ENCODE peak calls at places on chromosomes 3 and 15, in five cellular contexts. G is stimulated activated CD4-positive, alpha-beta T cell treated with anti-CD3 and anti-CD28 coated beads, Interleukin-12 subunit alpha, Interleukin-12 subunit beta, amount 100 ng/mL, for 24 hours; F is osteoblast; R is lower leg skin; C is CD8-positive, alpha-beta memory T cell. M is an unnamed sample.

GRCh38 chr3:175234075-175234474 is 374.9 kb downstream of the NAALADL2 start:
- DNase-seq in G (no peak), F (no peak), R (no peak), C (no peak), M (no peak)

GRCh38 chr3:196339493-196340254 is 1.5 kb upstream of the TM4SF19 start:
- DNase-seq in G (no peak), F (no peak), R (no peak), C (no peak), M (no peak)

GRCh38 chr3:167861649-167862048 is 126.1 kb downstream of the SERPINI1 start:
- DNase-seq in G (no peak), F (peak; percentile 14), R (no peak), C (no peak), M (no peak)

GRCh38 chr15:100781061-100781960 is 98.3 kb upstream of the ALDH1A3 start:
- DNase-seq in G (no peak), F (peak; percentile 76), R (peak; percentile 60), C (no peak), M (no peak)

GRCh38 chr3:186048119-186048518 is 60.8 kb downstream of the ETV5 start:
- DNase-seq in G (no peak), F (peak; percentile 50), R (no peak), C (no peak), M (no peak)

GRCh38 chr3:153577059-153577736 is 415.2 kb downstream of the RAP2B start:
- DNase-seq in G (no peak), F (no peak), R (no peak), C (no peak), M (no peak)

GRCh38 chr15:73632670-73633058 is 525 bp downstream of the NPTN start:
- DNase-seq in G (no peak), F (no peak), R (peak; percentile 92), C (peak; percentile 3), M (no peak)

GRCh38 chr15:101104186-101104585 is 147.7 kb downstream of the CHSY1 start:
- DNase-seq in G (no peak), F (peak; percentile 80), R (no peak), C (no peak), M (no peak)

GRCh38 chr3:23797490-23797889 is 8.3 kb upstream of the UBE2E1 start:
- DNase-seq in G (no peak), F (no peak), R (no peak), C (no peak), M (no peak)

GRCh38 chr3:102083971-102084370 is 234.7 kb downstream of the NFKBIZ start:
- DNase-seq in G (no peak), F (peak; percentile 62), R (no peak), C (no peak), M (no peak)

GRCh38 chr3:71847794-71848193 is 62.8 kb upstream of the PROK2 start:
- DNase-seq in G (no peak), F (no peak), R (no peak), C (no peak), M (no peak)

GRCh38 chr3:65888980-65889706 is 149.6 kb downstream of the MAGI1 start:
- DNase-seq in G (no peak), F (peak; percentile 94), R (no peak), C (no peak), M (no peak)

GRCh38 chr3:116141724-116142123 is 303.6 kb downstream of the LSAMP start:
- DNase-seq in G (no peak), F (no peak), R (no peak), C (no peak), M (no peak)

GRCh38 chr3:135865554-135865953 is 100.0 kb upstream of the PPP2R3A start:
- DNase-seq in G (no peak), F (no peak), R (no peak), C (no peak), M (no peak)